ENCODE peak calls at places on chromosome 5, in four cellular contexts. One of them, this sample, is unnamed.

GRCh38 chr5:14016549-14016948 is 72.1 kb upstream of the DNAH5 start:
- DNase-seq in GM12878: no peak
- DNase-seq in H1: no peak
- DNase-seq in K562: no peak
- DNase-seq in this sample: no peak

GRCh38 chr5:147169846-147170245 is 65.0 kb upstream of the STK32A start:
- DNase-seq in GM12878: no peak
- DNase-seq in H1: no peak
- DNase-seq in K562: no peak
- DNase-seq in this sample: no peak

GRCh38 chr5:129049116-129049515 is 45.4 kb upstream of the ISOC1 start:
- DNase-seq in GM12878: no peak
- DNase-seq in H1: no peak
- DNase-seq in K562: no peak
- DNase-seq in this sample: no peak

GRCh38 chr5:180563994-180564393 is 27.3 kb downstream of the SCGB3A1 start:
- DNase-seq in GM12878: peak
- DNase-seq in H1: no peak
- DNase-seq in K562: no peak
- DNase-seq in this sample: no peak

GRCh38 chr5:7970816-7971215 is 101.9 kb downstream of the MTRR start:
- DNase-seq in GM12878: peak
- DNase-seq in H1: no peak
- DNase-seq in K562: no peak
- DNase-seq in this sample: no peak

GRCh38 chr5:181098642-181099452 is 32.1 kb downstream of the OR2V1 start:
- DNase-seq in GM12878: no peak
- DNase-seq in H1: no peak
- DNase-seq in K562: no peak
- DNase-seq in this sample: no peak

GRCh38 chr5:68169898-68170297 is 45.7 kb upstream of the PIK3R1 start:
- DNase-seq in GM12878: no peak
- DNase-seq in H1: no peak
- DNase-seq in K562: no peak
- DNase-seq in this sample: no peak

GRCh38 chr5:134371834-134372340 is 518 bp downstream of the UBE2B start:
- DNase-seq in GM12878: no peak
- DNase-seq in H1: peak
- DNase-seq in K562: peak
- DNase-seq in this sample: no peak

GRCh38 chr5:144468542-144468941 is 297.9 kb downstream of the KCTD16 start:
- DNase-seq in GM12878: no peak
- DNase-seq in H1: no peak
- DNase-seq in K562: no peak
- DNase-seq in this sample: no peak

GRCh38 chr5:94977437-94977836 is 307.5 kb downstream of the MCTP1 start:
- DNase-seq in GM12878: no peak
- DNase-seq in H1: no peak
- DNase-seq in K562: no peak
- DNase-seq in this sample: no peak
- TF ChIP-seq ZNF274 in GM12878: no peak
- TF ChIP-seq ZNF274 in H1: no peak
- TF ChIP-seq ZNF274 in K562: no peak
- TF ChIP-seq ZNF274 in this sample: no peak

DNA sequence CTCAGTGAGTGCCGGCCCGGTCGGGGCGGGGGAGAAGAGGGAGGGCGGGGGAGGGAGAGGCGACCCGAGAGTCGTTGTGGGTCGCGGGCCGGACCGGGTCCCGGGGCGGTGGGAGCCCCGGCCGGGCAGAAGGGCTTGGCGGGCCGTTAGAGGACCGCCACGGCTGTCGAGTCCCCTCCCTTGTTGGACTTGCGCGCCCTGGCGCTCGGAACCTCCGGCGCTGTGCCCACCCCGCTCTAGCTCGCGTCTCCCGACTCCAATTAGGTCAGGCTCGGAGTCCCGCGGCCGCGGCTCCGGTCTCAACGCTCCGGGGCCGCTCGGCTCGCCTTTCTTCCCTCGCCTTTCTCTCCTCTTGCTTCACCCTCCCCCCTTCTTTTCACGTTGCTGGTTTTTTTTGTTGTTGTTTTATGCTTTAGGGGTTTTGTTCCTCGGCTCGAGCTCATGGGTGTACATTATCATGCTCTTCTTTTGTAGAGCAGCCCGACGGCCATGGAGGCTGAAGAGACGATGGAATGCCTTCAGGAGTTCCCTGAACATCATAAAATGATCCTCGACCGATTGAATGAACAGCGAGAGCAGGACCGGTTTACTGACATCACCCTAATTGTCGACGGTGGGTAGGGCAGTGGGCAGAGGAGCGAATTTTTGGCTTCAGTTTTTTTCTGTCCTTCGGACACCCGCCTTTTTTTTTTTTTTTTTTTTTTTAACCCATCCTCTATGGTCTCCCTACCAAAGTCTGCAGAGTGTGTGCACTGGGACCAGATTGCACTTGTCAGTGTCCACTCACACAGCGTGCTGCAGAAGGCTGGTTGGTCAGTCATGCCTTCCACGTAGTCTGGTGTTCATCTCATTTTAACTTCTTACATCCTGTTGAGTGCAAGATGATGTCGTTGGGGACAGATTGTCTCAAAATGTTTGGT is 1.1 kb downstream of the ZNF131 start:
- DNase-seq in GM12878: no peak
- DNase-seq in H1: peak
- DNase-seq in K562: peak
- DNase-seq in this sample: no peak
- TF ChIP-seq ZNF274 in GM12878: no peak
- TF ChIP-seq ZNF274 in H1: no peak
- TF ChIP-seq ZNF274 in K562: no peak
- TF ChIP-seq ZNF274 in this sample: no peak

DNA sequence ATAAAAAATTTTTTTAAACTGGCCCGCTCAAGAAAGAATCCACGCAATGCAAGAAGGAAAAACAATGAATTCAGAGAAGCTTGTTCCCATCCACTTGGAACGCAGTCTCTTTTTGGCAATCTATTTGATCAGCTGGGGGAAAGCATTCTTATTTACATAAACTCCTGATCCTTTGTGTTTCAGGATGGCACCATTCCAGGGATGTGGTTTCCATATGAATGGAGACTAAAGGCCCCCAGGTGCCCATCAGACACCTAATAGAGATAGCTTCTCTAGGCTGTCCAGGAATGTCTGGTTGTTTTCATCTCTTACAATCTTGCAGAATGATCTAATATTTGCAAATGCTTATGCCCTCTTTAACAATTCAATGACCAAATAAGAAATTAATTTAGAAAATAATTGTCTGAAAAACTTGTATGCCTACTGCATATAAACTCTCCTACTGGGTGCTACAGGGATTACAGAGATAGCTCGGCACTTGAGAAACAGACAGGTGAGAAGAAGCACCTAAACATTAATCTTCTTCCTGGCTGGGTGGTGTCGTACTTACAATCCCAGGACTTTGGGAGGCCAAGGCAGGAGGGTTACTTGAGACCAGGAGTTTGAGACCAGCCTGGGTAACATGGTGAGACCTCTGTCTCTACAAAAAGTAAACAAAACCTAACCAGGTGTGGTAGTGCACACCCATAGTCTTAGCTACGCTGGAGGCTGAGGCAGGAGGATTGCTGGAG is 3.0 kb upstream of the RASGRF2 start:
- DNase-seq in GM12878: no peak
- DNase-seq in H1: no peak
- DNase-seq in K562: no peak
- DNase-seq in this sample: no peak
- TF ChIP-seq ZNF274 in GM12878: no peak
- TF ChIP-seq ZNF274 in H1: no peak
- TF ChIP-seq ZNF274 in K562: no peak
- TF ChIP-seq ZNF274 in this sample: no peak

DNA sequence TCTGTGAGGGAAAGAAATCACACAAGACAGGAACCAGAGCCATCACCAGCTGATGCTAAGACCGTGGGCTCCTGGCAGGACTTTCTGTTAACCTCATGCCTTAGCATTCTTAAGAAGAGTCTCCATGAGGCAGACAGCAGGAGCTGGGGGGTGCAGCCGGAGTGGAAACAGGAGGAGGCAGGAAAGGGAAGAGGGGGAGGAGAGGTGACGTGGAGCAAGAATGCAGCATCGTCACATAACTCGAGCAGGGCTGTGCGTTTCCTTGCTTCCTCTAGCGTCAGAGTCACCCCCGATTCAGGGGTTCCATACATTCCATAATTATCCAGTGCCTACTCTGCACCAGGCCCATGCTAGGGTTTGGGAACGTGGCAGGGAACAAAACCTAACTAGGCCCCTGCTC is 53.7 kb downstream of the ERGIC1 start:
- DNase-seq in GM12878: no peak
- DNase-seq in H1: no peak
- DNase-seq in K562: no peak
- DNase-seq in this sample: no peak
- TF ChIP-seq ZNF274 in GM12878: no peak
- TF ChIP-seq ZNF274 in H1: no peak
- TF ChIP-seq ZNF274 in K562: no peak
- TF ChIP-seq ZNF274 in this sample: no peak

GRCh38 chr5:177080265-177080664 is 6.5 kb upstream of the FGFR4 start:
- DNase-seq in GM12878: no peak
- DNase-seq in H1: no peak
- DNase-seq in K562: no peak
- DNase-seq in this sample: no peak

GRCh38 chr5:177071671-177072385 is 14.9 kb upstream of the FGFR4 start:
- DNase-seq in GM12878: peak
- DNase-seq in H1: peak
- DNase-seq in K562: peak
- DNase-seq in this sample: peak

GRCh38 chr5:177081859-177082258 is 4.9 kb upstream of the FGFR4 start:
- DNase-seq in GM12878: no peak
- DNase-seq in H1: no peak
- DNase-seq in K562: no peak
- DNase-seq in this sample: no peak

DNA sequence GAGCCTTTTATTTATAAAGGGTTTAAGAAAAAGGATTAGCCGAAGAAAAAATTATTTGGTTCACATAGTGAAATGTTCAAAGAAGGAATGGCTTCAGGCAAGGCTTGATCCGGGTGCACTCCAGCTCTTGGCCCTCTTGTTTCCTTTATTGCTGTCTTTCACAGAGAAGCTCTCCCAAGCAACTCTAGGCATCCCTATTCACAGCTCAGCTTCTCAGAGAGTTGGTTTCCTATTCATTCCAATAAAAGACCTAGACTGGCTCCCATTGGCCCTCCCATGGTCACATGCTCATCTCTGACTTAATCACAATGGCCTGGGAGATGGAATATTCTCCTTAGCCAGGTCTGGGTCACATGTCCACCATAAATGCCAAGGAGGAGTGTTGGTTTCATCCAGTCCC is 9.4 kb upstream of the FGFR4 start:
- DNase-seq in GM12878: no peak
- DNase-seq in H1: no peak
- DNase-seq in K562: no peak
- DNase-seq in this sample: no peak
- TF ChIP-seq ZNF274 in GM12878: no peak
- TF ChIP-seq ZNF274 in H1: no peak
- TF ChIP-seq ZNF274 in K562: no peak
- TF ChIP-seq ZNF274 in this sample: no peak

GRCh38 chr5:17799521-17799920 is 165.3 kb downstream of the TAF11L14 start:
- DNase-seq in GM12878: no peak
- DNase-seq in H1: no peak
- DNase-seq in K562: no peak
- DNase-seq in this sample: no peak
- TF ChIP-seq ZNF274 in GM12878: no peak
- TF ChIP-seq ZNF274 in H1: no peak
- TF ChIP-seq ZNF274 in K562: no peak
- TF ChIP-seq ZNF274 in this sample: no peak